ENCODE peak calls at places on chromosomes 5 and 9, in seven cellular contexts. E is H1; V is heart left ventricle; Y is HCT116; L is heart right ventricle; K is CD4-positive, alpha-beta memory T cell; W is IMR-90. D is an unnamed sample. For H3K36me3, the result is how much of the 10 kb centered on the place peaks cover.

GRCh38 chr5:135576075-135576599 is 2.7 kb downstream of the CXCL14 start:
- DNase-seq in E (no peak), V (no peak), Y (no peak), L (no peak), K (no peak), W (peak), D (peak)

GRCh38 chr5:89948977-89949376 is 460.6 kb downstream of the CETN3 start:
- DNase-seq in E (no peak), V (no peak), Y (no peak), L (no peak), K (no peak), W (no peak), D (no peak)

GRCh38 chr5:176870110-176870591 is 29.0 kb downstream of the HK3 start:
- DNase-seq in E (peak), V (no peak), Y (peak), L (no peak), K (no peak), W (peak), D (peak)

GRCh38 chr5:94802450-94802849 is 184.0 kb downstream of the SLF1 start:
- DNase-seq in E (no peak), V (no peak), Y (no peak), L (no peak), K (no peak), W (peak), D (peak)

GRCh38 chr9:107288701-107289100 is 5.6 kb downstream of the RAD23B start:
- DNase-seq in E (no peak), V (no peak), Y (no peak), L (no peak), K (no peak), W (no peak), D (no peak)

GRCh38 chr5:39605966-39606591 is 181.3 kb upstream of the DAB2 start:
- DNase-seq in E (no peak), V (no peak), Y (no peak), L (no peak), K (no peak), W (peak), D (no peak)

GRCh38 chr9:15160673-15161072 is 146.3 kb downstream of the TTC39B start:
- DNase-seq in E (no peak), V (no peak), Y (no peak), L (no peak), K (no peak), W (peak), D (no peak)

GRCh38 chr9:20744046-20744630 is 60.1 kb downstream of the FOCAD start:
- DNase-seq in E (no peak), V (no peak), Y (no peak), L (no peak), K (no peak), W (no peak), D (no peak)

GRCh38 chr9:136201609-136202448 is 3.1 kb downstream of the LHX3 start:
- DNase-seq in E (peak), V (no peak), Y (no peak), L (no peak), K (no peak), W (no peak), D (peak)

GRCh38 chr9:99135498-99135897 is 30.6 kb downstream of the TGFBR1 start:
- DNase-seq in E (no peak), V (no peak), Y (no peak), L (no peak), K (no peak), W (no peak), D (no peak)

GRCh38 chr5:172775326-172776234 is 4.6 kb upstream of the DUSP1 start:
- DNase-seq in E (no peak), V (peak), Y (no peak), L (peak), K (no peak), W (peak), D (no peak)

GRCh38 chr9:112348257-112348992 is 15.0 kb upstream of the PTBP3 start:
- DNase-seq in E (peak), V (peak), Y (no peak), L (peak), K (peak), W (peak), D (peak)

GRCh38 chr5:140311011-140311467 is 8.1 kb upstream of the PFDN1 start:
- DNase-seq in E (no peak), V (no peak), Y (no peak), L (no peak), K (no peak), W (peak), D (no peak)

GRCh38 chr5:137376127-137376526 is 123.0 kb downstream of the SPOCK1 start:
- DNase-seq in E (no peak), V (peak), Y (no peak), L (peak), K (no peak), W (no peak), D (peak)

GRCh38 chr5:19753579-19753978 is 234.4 kb downstream of the CDH18 start:
- DNase-seq in E (no peak), V (no peak), Y (no peak), L (no peak), K (no peak), W (no peak), D (no peak)

GRCh38 chr5:163248333-163248732 is 189.1 kb upstream of the CCNG1 start:
- DNase-seq in E (no peak), V (no peak), Y (no peak), L (no peak), K (no peak), W (no peak), D (no peak)
- H3K4me3 ChIP-seq in E (no peak), V (no peak), Y (no peak), L (no peak), K (no peak), W (no peak), D (no peak)

DNA sequence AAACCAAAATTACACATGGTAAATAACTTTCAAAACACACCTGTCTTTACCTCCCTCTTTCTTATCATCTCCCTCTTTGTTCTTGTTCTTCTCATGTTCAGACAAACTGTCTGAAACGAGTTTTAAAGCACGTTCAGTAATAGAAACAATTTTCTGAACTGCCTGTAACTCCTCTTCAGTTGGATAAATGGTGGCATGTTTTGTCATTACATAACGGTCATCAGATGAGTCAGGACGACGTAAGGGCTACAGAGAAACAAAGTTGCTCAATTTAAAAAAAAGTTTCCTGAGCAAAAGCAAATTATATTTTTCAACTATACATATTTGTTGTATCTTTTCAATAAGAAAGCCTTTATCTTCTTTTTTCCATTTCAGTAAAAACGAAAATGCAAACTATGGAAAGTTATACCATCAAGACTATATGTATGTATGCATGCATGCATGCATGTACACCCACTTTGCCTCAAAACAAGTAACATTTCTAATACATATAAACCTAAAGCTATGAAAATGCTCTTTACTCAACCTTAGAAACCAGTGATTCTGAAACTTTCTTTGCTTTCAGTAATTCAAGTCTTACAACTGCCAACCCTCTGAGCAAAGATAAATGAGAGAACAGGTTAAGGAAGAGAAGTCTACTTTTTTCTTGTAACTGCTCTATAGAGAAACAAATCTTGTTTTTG is 56.0 kb downstream of the ZFR start:
- DNase-seq in E (no peak), V (no peak), Y (no peak), L (no peak), K (no peak), W (peak), D (no peak)
- H3K36me3 ChIP-seq in E (half or more), V (half or more), Y (half or more), L (under half), K (half or more), W (under half), D (under half)

DNA sequence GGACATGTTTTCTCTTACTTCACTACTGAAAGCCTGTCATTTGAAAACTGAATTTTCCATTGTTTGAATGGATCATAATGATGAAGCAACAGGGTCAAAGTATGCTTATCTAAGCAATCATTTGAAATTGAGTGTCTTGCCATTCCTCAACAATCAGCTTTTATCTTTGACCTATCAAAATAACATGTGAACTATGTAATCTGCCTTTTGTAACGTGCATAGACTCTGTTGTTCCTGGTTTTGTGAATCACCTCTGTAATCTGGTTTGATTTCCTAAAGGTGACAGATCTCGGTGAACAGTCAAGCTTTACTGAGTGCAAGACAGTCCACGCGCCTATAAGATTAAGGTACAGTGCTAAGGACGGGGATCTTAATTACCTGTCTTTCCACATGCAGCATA is 3.3 kb downstream of the MEF2C start:
- DNase-seq in E (no peak), V (no peak), Y (no peak), L (no peak), K (no peak), W (no peak), D (no peak)
- H3K4me3 ChIP-seq in E (no peak), V (peak), Y (no peak), L (peak), K (no peak), W (no peak), D (no peak)

DNA sequence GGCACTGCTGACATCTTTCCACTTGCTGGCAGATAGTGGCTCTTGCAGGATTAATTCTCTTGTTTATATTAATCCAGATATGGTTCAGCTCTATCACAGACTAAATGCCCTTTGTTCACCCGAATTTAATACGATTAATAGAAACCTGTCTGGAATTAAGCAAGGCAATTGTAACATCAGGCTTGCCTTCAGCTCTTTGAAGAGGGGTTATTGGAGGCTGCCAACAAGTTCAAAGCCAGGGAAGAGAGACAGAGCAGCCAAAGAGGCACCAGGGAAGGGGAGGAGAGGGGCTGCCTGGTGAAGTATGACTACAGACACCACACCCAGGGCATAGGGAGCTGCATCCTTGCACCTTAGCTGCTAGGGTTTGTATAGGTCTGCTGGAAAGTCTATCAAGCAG is 236.1 kb downstream of the SAXO1 start:
- DNase-seq in E (no peak), V (no peak), Y (no peak), L (no peak), K (no peak), W (no peak), D (no peak)
- H3K36me3 ChIP-seq in E (under half), V (under half), Y (under half), L (under half), K (under half), W (under half), D (under half)

GRCh38 chr9:117315236-117315635 is 99.6 kb downstream of the ASTN2 start:
- DNase-seq in E (no peak), V (no peak), Y (no peak), L (no peak), K (no peak), W (no peak), D (no peak)
- H3K4me3 ChIP-seq in E (no peak), V (no peak), Y (no peak), L (no peak), K (no peak), W (no peak), D (no peak)

GRCh38 chr9:97990259-97990658 is 7.1 kb downstream of the ANP32B start:
- DNase-seq in E (no peak), V (no peak), Y (no peak), L (no peak), K (no peak), W (peak), D (peak)

GRCh38 chr9:97984188-97985057 is 1.3 kb downstream of the ANP32B start:
- DNase-seq in E (peak), V (peak), Y (peak), L (peak), K (peak), W (peak), D (peak)

GRCh38 chr9:97986466-97986865 is 3.3 kb downstream of the ANP32B start:
- DNase-seq in E (no peak), V (no peak), Y (no peak), L (no peak), K (no peak), W (no peak), D (no peak)

GRCh38 chr9:97985058-97985861 is 2.1 kb downstream of the ANP32B start:
- DNase-seq in E (peak), V (no peak), Y (no peak), L (peak), K (peak), W (peak), D (peak)

GRCh38 chr9:97987490-97987889 is 4.3 kb downstream of the ANP32B start:
- DNase-seq in E (no peak), V (no peak), Y (no peak), L (no peak), K (no peak), W (no peak), D (no peak)
- H3K36me3 ChIP-seq in E (under half), V (under half), Y (under half), L (under half), K (under half), W (under half), D (under half)

GRCh38 chr5:5658226-5658625 is 235.7 kb downstream of the ICE1 start:
- DNase-seq in E (no peak), V (peak), Y (no peak), L (no peak), K (no peak), W (no peak), D (no peak)
- H3K4me3 ChIP-seq in E (no peak), V (peak), Y (no peak), L (peak), K (no peak), W (no peak), D (no peak)

DNA sequence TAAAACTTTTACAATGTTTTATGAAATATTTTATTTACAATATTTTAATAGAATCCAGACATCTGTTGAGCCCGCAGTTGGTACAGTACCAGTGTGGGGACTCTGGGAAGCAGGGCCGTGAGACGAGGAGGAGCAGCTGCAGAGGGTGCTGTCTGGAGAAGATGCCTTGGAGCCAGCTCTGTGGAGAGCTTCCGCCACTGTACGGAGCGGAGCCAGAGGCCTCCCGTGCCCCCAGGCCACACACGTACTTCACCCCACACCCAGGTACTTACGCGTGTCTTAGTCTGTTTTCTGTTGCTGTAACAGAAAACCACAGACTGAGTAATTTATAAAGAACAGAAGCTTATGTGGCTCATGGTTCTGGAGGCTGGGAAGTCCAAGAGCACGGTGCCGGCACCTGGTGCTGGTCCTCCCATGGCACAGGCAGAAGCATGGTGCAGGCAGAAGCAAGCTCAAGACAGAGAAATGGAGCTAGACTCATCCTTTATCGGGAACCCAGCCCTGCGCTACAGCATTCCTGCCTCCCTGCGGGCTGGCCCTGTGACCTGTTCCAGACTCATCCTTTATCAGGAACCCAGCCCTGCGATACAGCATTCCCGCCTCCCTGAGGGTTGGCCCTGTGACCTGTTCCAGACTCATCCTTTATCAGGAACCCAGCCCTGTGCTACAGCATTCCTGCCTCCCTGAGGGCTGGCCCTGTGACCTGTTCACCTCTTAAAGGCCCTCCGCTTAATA is 23.3 kb downstream of the CEP72 start:
- DNase-seq in E (peak), V (no peak), Y (no peak), L (no peak), K (no peak), W (no peak), D (no peak)
- H3K36me3 ChIP-seq in E (under half), V (under half), Y (under half), L (under half), K (under half), W (under half), D (under half)

D was measured in H7.